ENCODE peak calls at places on chromosomes 7 and 10, in seven cellular contexts. F is activated naive CD4-positive, alpha-beta T cell treated with anti-CD3 and anti-CD28 coated beads, Interleukin-2, amount 50 U/mL, for 72 hours; J is NCI-H2029; M is CD4-positive, alpha-beta T cell; P is AG08395; G is body of pancreas; N is left cardiac atrium. B is an unnamed sample.
A peak's percentile ranks its signal among the peaks of the same experiment; 100 is the strongest.

GRCh38 chr10:87925570-87925969 is 62.1 kb downstream of the PTEN start:
- DNase-seq in F (no peak), J (peak; percentile 63), M (no peak), P (no peak), G (no peak), N (no peak), B (peak; percentile 92)

GRCh38 chr7:95478139-95479037 is 7.4 kb upstream of the ASB4 start:
- DNase-seq in F (no peak), J (no peak), M (no peak), P (peak; percentile 31), G (peak; percentile 44), N (peak; percentile 22), B (peak; percentile 67)

GRCh38 chr10:29535012-29535777 is 99.6 kb downstream of the SVIL start:
- DNase-seq in F (no peak), J (no peak), M (no peak), P (peak; percentile 90), G (peak; percentile 94), N (peak; percentile 70), B (no peak)

GRCh38 chr10:102643346-102644065 is 773 bp upstream of the TRIM8 start:
- DNase-seq in F (no peak), J (peak; percentile 12), M (no peak), P (peak; percentile 66), G (peak; percentile 75), N (peak; percentile 79), B (peak; percentile 57)

GRCh38 chr10:62853710-62854109 is 37.5 kb upstream of the EGR2 start:
- DNase-seq in F (peak; percentile 30), J (no peak), M (no peak), P (no peak), G (no peak), N (no peak), B (no peak)

GRCh38 chr10:90579602-90580242 is 278.1 kb downstream of the HTR7 start:
- DNase-seq in F (no peak), J (no peak), M (no peak), P (no peak), G (no peak), N (no peak), B (no peak)

GRCh38 chr7:27535795-27536194 is 126.9 kb downstream of the HIBADH start:
- DNase-seq in F (no peak), J (no peak), M (no peak), P (no peak), G (no peak), N (no peak), B (no peak)

GRCh38 chr10:3828404-3829192 is 43.6 kb upstream of the KLF6 start:
- DNase-seq in F (no peak), J (peak; percentile 19), M (no peak), P (peak; percentile 47), G (no peak), N (no peak), B (no peak)

GRCh38 chr10:132642732-132643008 is 105.1 kb downstream of the INPP5A start:
- DNase-seq in F (no peak), J (no peak), M (no peak), P (no peak), G (peak; percentile 13), N (no peak), B (peak; percentile 16)

GRCh38 chr7:103964269-103964668 is 25.2 kb downstream of the RELN start:
- DNase-seq in F (no peak), J (no peak), M (no peak), P (no peak), G (no peak), N (no peak), B (no peak)

GRCh38 chr7:36185732-36186131 is 32.7 kb downstream of the EEPD1 start:
- DNase-seq in F (no peak), J (no peak), M (no peak), P (peak; percentile 18), G (no peak), N (no peak), B (no peak)

GRCh38 chr10:52779541-52780390 is 7.2 kb upstream of the MBL2 start:
- DNase-seq in F (peak; percentile 57), J (no peak), M (no peak), P (peak; percentile 82), G (peak; percentile 51), N (peak; percentile 62), B (no peak)

GRCh38 chr10:121324678-121325213 is 273.5 kb downstream of the FGFR2 start:
- DNase-seq in F (no peak), J (peak; percentile 10), M (no peak), P (no peak), G (peak; percentile 12), N (no peak), B (peak; percentile 56)

GRCh38 chr10:113780681-113781250 is 29.3 kb downstream of the PLEKHS1 start:
- DNase-seq in F (no peak), J (no peak), M (no peak), P (no peak), G (no peak), N (no peak), B (no peak)

GRCh38 chr7:27434729-27435400 is 192.3 kb downstream of the EVX1 start:
- DNase-seq in F (no peak), J (no peak), M (no peak), P (no peak), G (no peak), N (no peak), B (no peak)

GRCh38 chr7:43904533-43905208 is 1.7 kb downstream of the URGCP start:
- DNase-seq in F (no peak), J (no peak), M (no peak), P (peak; percentile 35), G (no peak), N (no peak), B (no peak)

GRCh38 chr7:12623885-12624498 is 53.5 kb downstream of the SCIN start:
- DNase-seq in F (no peak), J (peak; percentile 21), M (no peak), P (peak; percentile 31), G (no peak), N (no peak), B (peak; percentile 53)

GRCh38 chr7:17640730-17641377 is 299.4 kb downstream of the SNX13 start:
- DNase-seq in F (peak; percentile 20), J (peak; percentile 1), M (no peak), P (peak; percentile 15), G (peak; percentile 40), N (no peak), B (no peak)

GRCh38 chr10:79433324-79434222 is 11.9 kb downstream of the ZCCHC24 start:
- DNase-seq in F (no peak), J (no peak), M (no peak), P (no peak), G (no peak), N (no peak), B (no peak)

GRCh38 chr10:73838827-73839226 is 27.4 kb upstream of the NDST2 start:
- DNase-seq in F (no peak), J (no peak), M (no peak), P (peak; percentile 31), G (no peak), N (no peak), B (no peak)

GRCh38 chr10:95388539-95388938 is 97.7 kb upstream of the PDLIM1 start:
- DNase-seq in F (no peak), J (peak; percentile 61), M (no peak), P (no peak), G (peak; percentile 69), N (no peak), B (peak; percentile 81)

GRCh38 chr7:21603477-21603876 is 60.6 kb downstream of the DNAH11 start:
- DNase-seq in F (no peak), J (no peak), M (no peak), P (no peak), G (no peak), N (no peak), B (no peak)

GRCh38 chr7:18497082-18497481 is 1.5 kb downstream of the HDAC9 start:
- DNase-seq in F (no peak), J (no peak), M (no peak), P (no peak), G (no peak), N (no peak), B (no peak)

GRCh38 chr7:1290262-1291039 is 57.8 kb downstream of the UNCX start:
- DNase-seq in F (no peak), J (no peak), M (no peak), P (peak; percentile 60), G (peak; percentile 35), N (peak; percentile 27), B (peak; percentile 39)

GRCh38 chr7:135980665-135981180 is 3.6 kb upstream of the MTPN start:
- DNase-seq in F (peak; percentile 22), J (no peak), M (peak; percentile 30), P (no peak), G (no peak), N (no peak), B (no peak)

GRCh38 chr10:69958232-69958902 is 94.3 kb upstream of the MACROH2A2 start:
- DNase-seq in F (peak; percentile 14), J (peak; percentile 5), M (no peak), P (peak; percentile 84), G (peak; percentile 30), N (no peak), B (peak; percentile 12)

GRCh38 chr10:53765311-53765710 is 992.7 kb upstream of the MBL2 start:
- DNase-seq in F (no peak), J (no peak), M (no peak), P (no peak), G (no peak), N (no peak), B (no peak)

GRCh38 chr7:95026018-95026417 is 118.6 kb downstream of the PPP1R9A start:
- DNase-seq in F (no peak), J (no peak), M (no peak), P (no peak), G (no peak), N (no peak), B (no peak)

GRCh38 chr7:56097700-56098099 is 4.9 kb upstream of the PHKG1 start:
- DNase-seq in F (no peak), J (peak; percentile 29), M (no peak), P (peak; percentile 85), G (peak; percentile 79), N (peak; percentile 52), B (no peak)

GRCh38 chr10:86798030-86798429 is 41.6 kb downstream of the BMPR1A start:
- DNase-seq in F (no peak), J (no peak), M (no peak), P (peak; percentile 35), G (no peak), N (no peak), B (no peak)

GRCh38 chr7:139521439-139521838 is 2.0 kb upstream of the CLEC2L start:
- DNase-seq in F (no peak), J (no peak), M (no peak), P (no peak), G (no peak), N (no peak), B (no peak)

GRCh38 chr7:155296006-155296787 is 1.5 kb upstream of the INSIG1 start:
- DNase-seq in F (no peak), J (no peak), M (no peak), P (no peak), G (peak; percentile 67), N (no peak), B (no peak)

GRCh38 chr10:95906675-95907453 is 911 bp upstream of the CC2D2B start:
- DNase-seq in F (peak; percentile 31), J (no peak), M (peak; percentile 4), P (peak; percentile 45), G (peak; percentile 45), N (peak; percentile 52), B (no peak)

GRCh38 chr7:151840088-151840910 is 36.6 kb downstream of the PRKAG2 start:
- DNase-seq in F (no peak), J (no peak), M (no peak), P (no peak), G (no peak), N (no peak), B (no peak)

GRCh38 chr10:31154996-31155395 is 123.3 kb upstream of the ZNF438 start:
- DNase-seq in F (no peak), J (peak; percentile 8), M (no peak), P (no peak), G (no peak), N (no peak), B (peak; percentile 3)

B was measured in DMS153.